ENCODE peak calls at places on chromosomes 11 and 22, in nine cellular contexts. G, R, Z, B, Q, F, L, J and T are unnamed samples.
A peak's percentile ranks its signal among the peaks of the same experiment; 100 is the strongest.

GRCh38 chr11:65266210-65266609 is 4.4 kb downstream of the POLA2 start:
- DNase-seq in G (no peak), R (no peak), Z (no peak), B (no peak), Q (no peak), F (no peak), L (no peak), J (no peak), T (no peak)

GRCh38 chr11:90823446-90823845 is 600.6 kb upstream of the CHORDC1 start:
- DNase-seq in G (no peak), R (no peak), Z (no peak), B (no peak), Q (no peak), F (no peak), L (no peak), J (no peak), T (no peak)

GRCh38 chr11:66337103-66337899 is 1.1 kb upstream of the RIN1 start:
- DNase-seq in G (no peak), R (peak; percentile 63), Z (no peak), B (no peak), Q (no peak), F (no peak), L (no peak), J (no peak), T (no peak)

GRCh38 chr11:1760351-1761109 is 3.2 kb downstream of the CTSD start:
- DNase-seq in G (no peak), R (peak; percentile 92), Z (no peak), B (peak; percentile 95), Q (no peak), F (peak; percentile 88), L (no peak), J (no peak), T (no peak)

GRCh38 chr22:34414467-34415440 is 494.5 kb upstream of the LARGE1 start:
- DNase-seq in G (peak; percentile 93), R (no peak), Z (peak; percentile 35), B (no peak), Q (peak; percentile 90), F (no peak), L (no peak), J (no peak), T (peak; percentile 92)

GRCh38 chr11:59273008-59273841 is 60.5 kb upstream of the MPEG1 start:
- DNase-seq in G (peak; percentile 19), R (no peak), Z (peak; percentile 80), B (no peak), Q (no peak), F (no peak), L (no peak), J (no peak), T (no peak)

GRCh38 chr11:11667056-11667455 is 45.3 kb upstream of the GALNT18 start:
- DNase-seq in G (no peak), R (no peak), Z (no peak), B (no peak), Q (no peak), F (no peak), L (no peak), J (no peak), T (no peak)

GRCh38 chr11:117387992-117388765 is 60.5 kb downstream of the CEP164 start:
- DNase-seq in G (no peak), R (no peak), Z (no peak), B (no peak), Q (no peak), F (no peak), L (peak; percentile 27), J (no peak), T (no peak)

GRCh38 chr22:18154821-18155390 is 4.9 kb downstream of the USP18 start:
- DNase-seq in G (no peak), R (no peak), Z (no peak), B (no peak), Q (no peak), F (no peak), L (no peak), J (no peak), T (no peak)

GRCh38 chr22:20296598-20296997 is 23.3 kb downstream of the DGCR6L start:
- DNase-seq in G (no peak), R (no peak), Z (no peak), B (no peak), Q (no peak), F (no peak), L (no peak), J (no peak), T (no peak)

GRCh38 chr11:46674463-46675287 is 25.7 kb downstream of the ARHGAP1 start:
- DNase-seq in G (peak; percentile 93), R (peak; percentile 64), Z (no peak), B (no peak), Q (peak; percentile 92), F (no peak), L (no peak), J (peak; percentile 30), T (peak; percentile 64)

GRCh38 chr11:62421996-62422395 is 3.2 kb downstream of the SCGB1A1 start:
- DNase-seq in G (peak; percentile 36), R (no peak), Z (no peak), B (no peak), Q (no peak), F (no peak), L (no peak), J (no peak), T (no peak)
- H3K27ac ChIP-seq in G (no peak overlapping the region), R (no peak overlapping the region), Z (no peak overlapping the region), B (no peak overlapping the region), Q (no peak overlapping the region), F (no peak overlapping the region), L (no peak overlapping the region), J (no peak overlapping the region), T (no peak overlapping the region)

GRCh38 chr11:78265326-78265725 is 76.6 kb downstream of the USP35 start:
- DNase-seq in G (no peak), R (no peak), Z (no peak), B (no peak), Q (no peak), F (no peak), L (no peak), J (no peak), T (no peak)

GRCh38 chr11:78262710-78263109 is 74.0 kb downstream of the USP35 start:
- DNase-seq in G (no peak), R (no peak), Z (no peak), B (no peak), Q (no peak), F (no peak), L (no peak), J (no peak), T (no peak)

GRCh38 chr11:78268516-78269410 is 80.0 kb downstream of the USP35 start:
- DNase-seq in G (no peak), R (no peak), Z (no peak), B (peak; percentile 81), Q (no peak), F (no peak), L (no peak), J (no peak), T (no peak)

GRCh38 chr11:78261869-78262637 is 73.3 kb downstream of the USP35 start:
- DNase-seq in G (no peak), R (no peak), Z (no peak), B (no peak), Q (no peak), F (no peak), L (no peak), J (no peak), T (no peak)

DNA sequence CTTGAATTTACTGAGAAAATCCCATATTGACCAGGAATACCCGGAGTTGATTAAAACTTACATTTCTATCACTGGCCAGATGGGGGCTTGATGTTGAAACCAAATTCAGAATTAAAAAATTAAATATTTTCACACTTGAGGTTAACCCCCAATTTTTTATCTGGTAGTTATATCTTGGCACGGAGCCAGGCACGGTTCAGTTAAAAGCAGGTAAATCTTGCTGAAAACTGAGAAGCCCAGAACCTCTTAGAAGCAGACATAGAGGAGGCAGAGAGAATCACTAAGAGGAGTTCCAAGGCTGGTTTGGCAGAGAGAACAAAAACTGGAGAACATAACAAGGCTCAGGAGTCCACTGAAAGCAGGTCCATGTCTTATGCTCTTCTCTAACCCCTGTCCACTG is 77.7 kb downstream of the USP35 start:
- DNase-seq in G (no peak), R (no peak), Z (no peak), B (no peak), Q (no peak), F (no peak), L (no peak), J (no peak), T (no peak)
- TF ChIP-seq CTCF in G (peak; percentile 15), R (no peak), Z (no peak), B (no peak), Q (no peak), F (no peak), L (no peak), J (no peak), T (no peak)

GRCh38 chr11:126308271-126308671 is 4.4 kb downstream of the DCPS start:
- DNase-seq in G (no peak), R (no peak), Z (no peak), B (no peak), Q (no peak), F (no peak), L (no peak), J (no peak), T (no peak)
- H3K27ac ChIP-seq in G (peak overlapping the region; percentile 18), R (no peak overlapping the region), Z (no peak overlapping the region), B (no peak overlapping the region), Q (no peak overlapping the region), F (no peak overlapping the region), L (no peak overlapping the region), J (no peak overlapping the region), T (no peak overlapping the region)

GRCh38 chr11:13344818-13345217 is 67.2 kb downstream of the BMAL1 start:
- DNase-seq in G (peak; percentile 80), R (no peak), Z (no peak), B (no peak), Q (no peak), F (no peak), L (no peak), J (no peak), T (no peak)

GRCh38 chr11:13341028-13341427 is 63.4 kb downstream of the BMAL1 start:
- DNase-seq in G (no peak), R (no peak), Z (no peak), B (no peak), Q (no peak), F (no peak), L (no peak), J (no peak), T (no peak)

GRCh38 chr11:13346470-13346869 is 68.9 kb downstream of the BMAL1 start:
- DNase-seq in G (no peak), R (no peak), Z (no peak), B (no peak), Q (no peak), F (no peak), L (no peak), J (no peak), T (no peak)

GRCh38 chr11:13343067-13343466 is 65.5 kb downstream of the BMAL1 start:
- DNase-seq in G (no peak), R (no peak), Z (no peak), B (no peak), Q (no peak), F (no peak), L (no peak), J (no peak), T (no peak)

DNA sequence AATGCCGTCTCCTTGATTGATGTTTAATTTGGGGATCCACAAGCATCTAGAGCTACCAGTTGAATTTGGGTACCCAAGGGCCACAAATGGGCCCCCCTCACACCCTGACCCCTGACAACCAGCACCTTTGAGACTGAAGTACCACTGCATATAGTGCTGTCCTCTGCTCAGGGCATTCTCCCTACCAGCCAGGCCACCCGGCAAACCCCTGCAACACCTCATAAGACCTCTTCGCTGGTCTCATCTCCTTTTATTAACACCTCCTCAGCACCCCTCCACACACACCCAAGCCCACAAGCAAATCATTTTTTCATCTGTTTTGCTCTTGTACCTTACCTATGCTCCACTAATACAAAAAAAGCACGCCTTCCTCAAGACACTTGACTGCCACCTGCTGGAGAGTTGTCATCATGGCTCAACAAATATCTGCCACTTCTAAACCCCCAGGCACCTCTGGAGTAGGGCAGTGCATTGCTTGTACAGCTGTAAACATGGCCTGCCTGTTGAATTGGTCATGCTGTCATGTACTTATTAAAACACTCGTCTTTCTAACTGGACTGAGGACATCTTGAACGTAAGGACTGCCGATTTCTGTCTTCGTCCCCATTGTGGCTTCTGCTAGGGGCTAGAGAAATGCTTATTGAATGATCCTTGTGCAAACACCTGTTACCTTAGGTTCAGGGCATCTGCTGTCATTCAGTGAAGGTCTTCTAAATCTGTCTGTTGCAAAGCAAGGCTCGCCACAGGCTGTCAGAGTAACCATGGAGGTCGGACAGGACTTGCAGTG is 66.5 kb downstream of the BMAL1 start:
- DNase-seq in G (peak; percentile 91), R (no peak), Z (peak; percentile 36), B (peak; percentile 74), Q (peak; percentile 64), F (peak; percentile 58), L (peak; percentile 47), J (peak; percentile 73), T (peak; percentile 87)
- TF ChIP-seq CTCF in G (peak; percentile 85), R (peak; percentile 83), Z (peak; percentile 62), B (peak; percentile 71), Q (peak; percentile 80), F (peak; percentile 86), L (peak; percentile 88), J (peak; percentile 93), T (peak; percentile 83)